ENCODE peak calls at places on chromosome 13, in eight cellular contexts. Q is fibroblast of lung, U is SK-N-SH, A is psoas muscle, E is IMR-90, T is cardiac muscle cell, S is adrenal gland, D is HCT116. W is an unnamed sample. For H3K4me1, the result is how much of the 10 kb centered on the place peaks cover.

GRCh38 chr13:96089749-96090239 is at the start of gene HS6ST3:
- DNase-seq in S (peak), T (peak), D (peak), U (peak), A (peak), Q (peak), E (no peak), W (peak)

GRCh38 chr13:60981407-60981806 is 434.2 kb downstream of the PCDH20 start:
- DNase-seq in S (no peak), U (no peak), A (no peak), T (no peak), D (no peak), E (no peak), Q (no peak), W (no peak)

GRCh38 chr13:23673867-23674605 is 103.8 kb downstream of the TNFRSF19 start:
- DNase-seq in Q (no peak), E (peak), D (no peak), S (no peak), T (no peak), A (no peak), U (no peak), W (no peak)

GRCh38 chr13:100540621-100541020 is 48.0 kb downstream of the GGACT start:
- DNase-seq in T (no peak), S (no peak), Q (no peak), D (no peak), U (no peak), A (no peak), E (peak), W (no peak)

GRCh38 chr13:110424596-110425443 is 117.7 kb downstream of the COL4A2 start:
- DNase-seq in S (no peak), Q (no peak), A (no peak), U (no peak), E (peak), D (no peak), T (no peak), W (no peak)

GRCh38 chr13:73914119-73914518 is 220.1 kb downstream of the KLF12 start:
- DNase-seq in U (no peak), S (no peak), E (no peak), D (no peak), Q (peak), A (no peak), T (no peak), W (no peak)

GRCh38 chr13:48776396-48776795 is 122.7 kb downstream of the CYSLTR2 start:
- DNase-seq in E (peak), Q (no peak), T (no peak), A (no peak), S (no peak), D (no peak), U (no peak), W (no peak)

GRCh38 chr13:25753976-25754375 is 297.8 kb downstream of the SHISA2 start:
- DNase-seq in S (no peak), D (no peak), T (no peak), E (no peak), A (no peak), Q (peak), U (no peak), W (no peak)

GRCh38 chr13:110826861-110827672 is 87.8 kb downstream of the ANKRD10 start:
- DNase-seq in Q (no peak), A (no peak), T (no peak), D (no peak), S (no peak), U (no peak), E (no peak), W (no peak)

GRCh38 chr13:28340272-28340793 is 154.6 kb downstream of the FLT1 start:
- DNase-seq in D (no peak), Q (peak), S (no peak), A (no peak), U (no peak), T (no peak), E (peak), W (no peak)

DNA sequence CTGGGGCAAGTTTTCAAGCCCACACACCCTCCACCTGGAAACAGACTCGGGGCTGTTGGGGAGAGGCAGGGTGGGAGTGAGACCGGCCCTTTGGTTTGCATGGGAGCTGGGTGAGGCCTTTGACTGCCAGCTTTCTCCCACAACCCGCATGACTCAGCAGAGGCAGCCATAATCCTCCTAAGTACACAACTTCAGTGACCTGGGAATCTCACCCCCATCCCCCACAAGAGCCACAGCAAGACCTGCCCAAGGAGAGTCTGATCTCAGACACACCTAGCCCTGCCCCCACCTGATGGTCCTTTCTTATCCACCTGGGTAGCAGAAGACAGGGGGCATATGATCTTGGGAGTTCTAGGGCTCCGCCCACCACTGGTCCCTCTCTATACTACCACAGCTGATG is 1615.4 kb downstream of the EFNB2 start:
- DNase-seq in U (no peak), Q (no peak), T (no peak), D (no peak), A (peak), E (no peak), S (no peak), W (no peak)
- TF ChIP-seq CTCF in U (no peak), Q (no peak), T (no peak), D (no peak), A (no peak), E (no peak), S (no peak), W (no peak)

GRCh38 chr13:44277459-44277858 is 96.2 kb upstream of the SERP2 start:
- DNase-seq in T (no peak), U (no peak), E (no peak), D (no peak), S (no peak), Q (no peak), A (no peak), W (no peak)
- H3K4me1 ChIP-seq in T (under half), U (under half), E (under half), D (under half), S (under half), Q (under half), A (under half), W (under half)

GRCh38 chr13:91056746-91057145 is 290.7 kb upstream of the MIR17HG start:
- DNase-seq in E (no peak), Q (no peak), U (no peak), T (no peak), S (no peak), D (no peak), A (no peak), W (no peak)
- TF ChIP-seq CTCF in E (no peak), Q (no peak), U (no peak), T (no peak), S (no peak), D (no peak), A (no peak), W (no peak)

DNA sequence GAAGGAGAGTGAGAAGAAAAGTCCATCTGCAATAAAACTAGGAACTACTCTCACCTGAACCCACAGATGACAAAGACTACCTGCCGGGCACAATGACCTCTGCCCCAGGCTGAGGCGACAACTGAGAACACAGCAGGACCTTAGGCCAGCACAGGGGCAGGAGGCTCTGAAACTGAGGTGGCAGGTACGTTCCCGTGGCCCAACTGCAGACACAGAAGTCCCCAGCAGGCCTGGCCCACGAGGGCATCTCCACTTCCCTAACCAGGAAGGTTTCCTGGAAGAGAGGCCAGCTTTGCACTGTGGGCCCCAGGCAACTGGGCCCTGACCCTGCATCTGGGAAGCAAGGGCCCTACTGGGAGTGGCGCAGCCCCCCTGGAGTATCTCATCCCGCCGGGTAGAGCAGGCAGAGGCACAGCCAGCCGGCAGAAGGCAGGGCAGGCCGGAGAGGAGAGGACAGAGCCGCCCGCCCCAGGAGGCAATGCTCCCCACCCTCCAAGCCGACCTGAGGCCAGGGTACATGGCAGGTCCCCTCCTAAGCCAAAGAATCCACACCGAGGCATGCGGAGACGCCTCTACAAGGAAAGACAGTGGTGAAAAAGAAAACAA is 32.7 kb downstream of the STK24 start:
- DNase-seq in E (no peak), T (no peak), D (no peak), U (no peak), Q (no peak), S (no peak), A (no peak), W (no peak)
- H3K4me1 ChIP-seq in E (under half), T (under half), D (under half), U (under half), Q (under half), S (under half), A (half or more), W (under half)

W was measured in A549.